ENCODE peak calls at places on chromosomes 12 and 14, in nine cellular contexts. One of them, this sample, is unnamed.

GRCh38 chr14:101825797-101826196 is 64.3 kb downstream of the PPP2R5C start:
- DNase-seq in fibroblast of lung: no peak
- DNase-seq in epithelial cell of esophagus: no peak
- DNase-seq in NB4: no peak
- DNase-seq in body of pancreas: no peak
- DNase-seq in foreskin fibroblast: no peak
- DNase-seq in colonic mucosa: no peak
- DNase-seq in cardiac fibroblast: no peak
- DNase-seq in astrocyte of the spinal cord: no peak
- DNase-seq in this sample: no peak

GRCh38 chr12:114685869-114686268 is 1.9 kb upstream of the TBX3 start:
- DNase-seq in colonic mucosa: no peak
- DNase-seq in body of pancreas: no peak
- DNase-seq in fibroblast of lung: no peak
- DNase-seq in epithelial cell of esophagus: no peak
- DNase-seq in astrocyte of the spinal cord: no peak
- DNase-seq in cardiac fibroblast: no peak
- DNase-seq in foreskin fibroblast: no peak
- DNase-seq in NB4: no peak
- DNase-seq in this sample: no peak

GRCh38 chr12:40107098-40107802 is 1.4 kb upstream of the SLC2A13 start:
- DNase-seq in colonic mucosa: peak
- DNase-seq in foreskin fibroblast: peak
- DNase-seq in epithelial cell of esophagus: peak
- DNase-seq in fibroblast of lung: peak
- DNase-seq in body of pancreas: peak
- DNase-seq in NB4: peak
- DNase-seq in cardiac fibroblast: peak
- DNase-seq in astrocyte of the spinal cord: peak
- DNase-seq in this sample: peak

GRCh38 chr14:61780125-61780524 is 17.9 kb downstream of the SNAPC1 start:
- DNase-seq in epithelial cell of esophagus: no peak
- DNase-seq in astrocyte of the spinal cord: no peak
- DNase-seq in fibroblast of lung: no peak
- DNase-seq in body of pancreas: no peak
- DNase-seq in colonic mucosa: no peak
- DNase-seq in NB4: no peak
- DNase-seq in foreskin fibroblast: no peak
- DNase-seq in cardiac fibroblast: no peak
- DNase-seq in this sample: no peak

GRCh38 chr12:91529829-91530228 is 347.2 kb upstream of the DCN start:
- DNase-seq in colonic mucosa: no peak
- DNase-seq in cardiac fibroblast: peak
- DNase-seq in foreskin fibroblast: peak
- DNase-seq in fibroblast of lung: peak
- DNase-seq in NB4: no peak
- DNase-seq in epithelial cell of esophagus: peak
- DNase-seq in body of pancreas: no peak
- DNase-seq in astrocyte of the spinal cord: peak
- DNase-seq in this sample: peak

GRCh38 chr14:80186301-80186800 is 25.0 kb downstream of the DIO2 start:
- DNase-seq in fibroblast of lung: no peak
- DNase-seq in NB4: no peak
- DNase-seq in cardiac fibroblast: no peak
- DNase-seq in body of pancreas: no peak
- DNase-seq in foreskin fibroblast: no peak
- DNase-seq in epithelial cell of esophagus: no peak
- DNase-seq in astrocyte of the spinal cord: no peak
- DNase-seq in colonic mucosa: no peak
- DNase-seq in this sample: no peak

GRCh38 chr14:55502746-55503284 is 62.4 kb upstream of the TBPL2 start:
- DNase-seq in body of pancreas: no peak
- DNase-seq in colonic mucosa: peak
- DNase-seq in cardiac fibroblast: no peak
- DNase-seq in astrocyte of the spinal cord: no peak
- DNase-seq in foreskin fibroblast: no peak
- DNase-seq in NB4: no peak
- DNase-seq in epithelial cell of esophagus: no peak
- DNase-seq in fibroblast of lung: no peak
- DNase-seq in this sample: no peak

GRCh38 chr12:64824130-64824499 is 332 bp upstream of the TBC1D30 start:
- DNase-seq in body of pancreas: no peak
- DNase-seq in cardiac fibroblast: no peak
- DNase-seq in epithelial cell of esophagus: no peak
- DNase-seq in NB4: no peak
- DNase-seq in foreskin fibroblast: no peak
- DNase-seq in colonic mucosa: no peak
- DNase-seq in astrocyte of the spinal cord: no peak
- DNase-seq in fibroblast of lung: no peak
- DNase-seq in this sample: no peak

GRCh38 chr14:24425704-24426103 is 3.8 kb downstream of the CBLN3 start:
- DNase-seq in astrocyte of the spinal cord: peak
- DNase-seq in fibroblast of lung: peak
- DNase-seq in epithelial cell of esophagus: peak
- DNase-seq in cardiac fibroblast: peak
- DNase-seq in colonic mucosa: no peak
- DNase-seq in NB4: no peak
- DNase-seq in foreskin fibroblast: peak
- DNase-seq in body of pancreas: no peak
- DNase-seq in this sample: peak

GRCh38 chr12:59122784-59123183 is 202.5 kb upstream of the LRIG3 start:
- DNase-seq in body of pancreas: no peak
- DNase-seq in astrocyte of the spinal cord: no peak
- DNase-seq in fibroblast of lung: peak
- DNase-seq in colonic mucosa: no peak
- DNase-seq in cardiac fibroblast: peak
- DNase-seq in NB4: no peak
- DNase-seq in foreskin fibroblast: no peak
- DNase-seq in epithelial cell of esophagus: no peak
- DNase-seq in this sample: no peak

GRCh38 chr12:89571481-89572190 is 45.8 kb upstream of the POC1B start:
- DNase-seq in NB4: no peak
- DNase-seq in cardiac fibroblast: peak
- DNase-seq in astrocyte of the spinal cord: peak
- DNase-seq in colonic mucosa: no peak
- DNase-seq in epithelial cell of esophagus: peak
- DNase-seq in fibroblast of lung: peak
- DNase-seq in body of pancreas: no peak
- DNase-seq in foreskin fibroblast: peak
- DNase-seq in this sample: peak

GRCh38 chr12:88056571-88056970 is 27.4 kb upstream of the C12orf50 start:
- DNase-seq in fibroblast of lung: no peak
- DNase-seq in astrocyte of the spinal cord: no peak
- DNase-seq in body of pancreas: no peak
- DNase-seq in cardiac fibroblast: no peak
- DNase-seq in NB4: no peak
- DNase-seq in colonic mucosa: no peak
- DNase-seq in epithelial cell of esophagus: no peak
- DNase-seq in foreskin fibroblast: no peak
- DNase-seq in this sample: no peak

GRCh38 chr14:90538095-90538494 is 141.3 kb downstream of the CALM1 start:
- DNase-seq in astrocyte of the spinal cord: no peak
- DNase-seq in NB4: no peak
- DNase-seq in epithelial cell of esophagus: no peak
- DNase-seq in foreskin fibroblast: no peak
- DNase-seq in body of pancreas: no peak
- DNase-seq in cardiac fibroblast: no peak
- DNase-seq in colonic mucosa: no peak
- DNase-seq in fibroblast of lung: no peak
- DNase-seq in this sample: no peak

GRCh38 chr14:105529506-105530445 is 3.4 kb downstream of the TMEM121 start:
- DNase-seq in cardiac fibroblast: no peak
- DNase-seq in epithelial cell of esophagus: no peak
- DNase-seq in foreskin fibroblast: no peak
- DNase-seq in fibroblast of lung: no peak
- DNase-seq in astrocyte of the spinal cord: no peak
- DNase-seq in colonic mucosa: no peak
- DNase-seq in body of pancreas: no peak
- DNase-seq in NB4: no peak
- DNase-seq in this sample: no peak

GRCh38 chr12:21852251-21852650 is 77.7 kb upstream of the KCNJ8 start:
- DNase-seq in body of pancreas: no peak
- DNase-seq in epithelial cell of esophagus: peak
- DNase-seq in fibroblast of lung: peak
- DNase-seq in colonic mucosa: no peak
- DNase-seq in foreskin fibroblast: peak
- DNase-seq in NB4: no peak
- DNase-seq in astrocyte of the spinal cord: peak
- DNase-seq in cardiac fibroblast: peak
- DNase-seq in this sample: peak

GRCh38 chr14:27236601-27237000 is 638.8 kb upstream of the NOVA1 start:
- DNase-seq in body of pancreas: no peak
- DNase-seq in epithelial cell of esophagus: no peak
- DNase-seq in astrocyte of the spinal cord: no peak
- DNase-seq in foreskin fibroblast: no peak
- DNase-seq in cardiac fibroblast: no peak
- DNase-seq in NB4: no peak
- DNase-seq in colonic mucosa: no peak
- DNase-seq in fibroblast of lung: peak
- DNase-seq in this sample: no peak

GRCh38 chr12:116916714-116917114 is 6.0 kb downstream of the FBXW8 start:
- DNase-seq in astrocyte of the spinal cord: peak
- DNase-seq in foreskin fibroblast: peak
- DNase-seq in NB4: peak
- DNase-seq in cardiac fibroblast: peak
- DNase-seq in fibroblast of lung: peak
- DNase-seq in colonic mucosa: peak
- DNase-seq in body of pancreas: no peak
- DNase-seq in epithelial cell of esophagus: peak
- DNase-seq in this sample: peak

GRCh38 chr12:51449569-51450246 is 25.1 kb downstream of the SLC4A8 start:
- DNase-seq in epithelial cell of esophagus: peak
- DNase-seq in foreskin fibroblast: peak
- DNase-seq in NB4: no peak
- DNase-seq in cardiac fibroblast: no peak
- DNase-seq in fibroblast of lung: peak
- DNase-seq in colonic mucosa: no peak
- DNase-seq in astrocyte of the spinal cord: no peak
- DNase-seq in body of pancreas: no peak
- DNase-seq in this sample: peak

GRCh38 chr14:106586098-106586704 is 1059.8 kb downstream of the TMEM121 start:
- DNase-seq in NB4: peak
- DNase-seq in fibroblast of lung: no peak
- DNase-seq in colonic mucosa: peak
- DNase-seq in cardiac fibroblast: no peak
- DNase-seq in foreskin fibroblast: no peak
- DNase-seq in body of pancreas: peak
- DNase-seq in astrocyte of the spinal cord: no peak
- DNase-seq in epithelial cell of esophagus: no peak
- DNase-seq in this sample: no peak
- TF ChIP-seq CTCF in NB4: peak
- TF ChIP-seq CTCF in fibroblast of lung: no peak
- TF ChIP-seq CTCF in colonic mucosa: peak
- TF ChIP-seq CTCF in cardiac fibroblast: no peak
- TF ChIP-seq CTCF in foreskin fibroblast: no peak
- TF ChIP-seq CTCF in body of pancreas: no peak
- TF ChIP-seq CTCF in astrocyte of the spinal cord: no peak
- TF ChIP-seq CTCF in epithelial cell of esophagus: no peak
- TF ChIP-seq CTCF in this sample: no peak

DNA sequence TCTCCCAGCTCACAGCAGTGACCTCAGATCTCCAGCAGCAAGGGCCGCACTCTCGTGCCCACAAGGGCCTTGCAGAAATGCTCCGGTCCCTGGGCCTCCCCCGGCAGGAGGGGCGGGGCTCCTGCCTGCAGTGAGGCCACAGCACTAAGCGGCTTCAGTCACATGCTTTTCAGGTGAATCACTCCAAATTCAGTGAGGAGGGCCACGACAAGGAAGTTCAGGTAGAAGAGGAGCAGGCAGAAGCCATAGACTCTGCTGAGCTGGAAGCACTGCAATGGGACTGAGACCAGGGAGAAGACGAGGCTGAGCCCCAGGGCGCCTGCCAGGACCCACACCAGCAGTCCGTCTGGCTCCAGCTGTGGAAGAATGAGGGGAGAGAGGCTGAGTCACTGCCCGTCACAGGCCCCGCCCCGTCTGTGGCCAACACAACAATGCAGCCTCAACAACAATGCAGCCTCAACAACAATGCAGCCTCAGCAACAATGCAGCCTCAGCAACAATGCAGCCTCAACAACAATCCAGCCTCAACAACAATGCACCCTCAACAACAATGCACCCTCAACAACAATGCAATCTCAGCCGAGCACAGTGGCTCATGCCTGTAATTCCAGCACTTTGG is 35.2 kb downstream of the SLC8B1 start:
- DNase-seq in NB4: peak
- DNase-seq in foreskin fibroblast: peak
- DNase-seq in astrocyte of the spinal cord: peak
- DNase-seq in fibroblast of lung: peak
- DNase-seq in cardiac fibroblast: peak
- DNase-seq in colonic mucosa: peak
- DNase-seq in epithelial cell of esophagus: peak
- DNase-seq in body of pancreas: peak
- DNase-seq in this sample: peak
- H3K4me3 ChIP-seq in NB4: no peak
- H3K4me3 ChIP-seq in foreskin fibroblast: no peak
- H3K4me3 ChIP-seq in astrocyte of the spinal cord: no peak
- H3K4me3 ChIP-seq in fibroblast of lung: no peak
- H3K4me3 ChIP-seq in cardiac fibroblast: no peak
- H3K4me3 ChIP-seq in colonic mucosa: no peak
- H3K4me3 ChIP-seq in epithelial cell of esophagus: no peak
- H3K4me3 ChIP-seq in body of pancreas: no peak
- H3K4me3 ChIP-seq in this sample: no peak

DNA sequence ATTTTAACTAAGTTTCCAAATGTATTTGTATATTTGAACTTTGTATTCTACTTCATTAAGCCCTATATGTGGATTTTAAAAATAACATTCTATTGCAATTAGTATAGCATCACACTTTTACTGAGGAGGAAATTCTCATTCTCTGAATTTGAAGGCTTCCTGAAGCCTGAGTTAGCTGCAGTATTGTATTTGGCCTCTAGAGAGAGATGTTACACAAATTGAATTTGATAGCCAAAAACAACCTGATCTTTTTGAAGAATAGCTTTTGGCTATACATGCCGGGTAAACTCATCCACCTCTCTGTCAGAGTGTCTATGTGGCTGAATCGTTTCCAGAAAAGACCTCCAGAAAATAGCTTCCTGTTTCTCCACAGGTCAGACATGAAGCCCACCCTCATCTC is 316.5 kb upstream of the OR4E1 start:
- DNase-seq in epithelial cell of esophagus: no peak
- DNase-seq in astrocyte of the spinal cord: no peak
- DNase-seq in body of pancreas: no peak
- DNase-seq in cardiac fibroblast: no peak
- DNase-seq in NB4: peak
- DNase-seq in colonic mucosa: no peak
- DNase-seq in fibroblast of lung: no peak
- DNase-seq in foreskin fibroblast: no peak
- DNase-seq in this sample: peak
- TF ChIP-seq CTCF in epithelial cell of esophagus: peak
- TF ChIP-seq CTCF in astrocyte of the spinal cord: peak
- TF ChIP-seq CTCF in body of pancreas: no peak
- TF ChIP-seq CTCF in cardiac fibroblast: peak
- TF ChIP-seq CTCF in NB4: peak
- TF ChIP-seq CTCF in colonic mucosa: no peak
- TF ChIP-seq CTCF in fibroblast of lung: peak
- TF ChIP-seq CTCF in foreskin fibroblast: no peak
- TF ChIP-seq CTCF in this sample: peak

GRCh38 chr14:30129795-30130194 is 202.1 kb upstream of the PRKD1 start:
- DNase-seq in astrocyte of the spinal cord: no peak
- DNase-seq in colonic mucosa: no peak
- DNase-seq in foreskin fibroblast: no peak
- DNase-seq in fibroblast of lung: peak
- DNase-seq in cardiac fibroblast: no peak
- DNase-seq in body of pancreas: no peak
- DNase-seq in epithelial cell of esophagus: no peak
- DNase-seq in NB4: no peak
- DNase-seq in this sample: peak

GRCh38 chr14:30125322-30125944 is 197.8 kb upstream of the PRKD1 start:
- DNase-seq in colonic mucosa: no peak
- DNase-seq in NB4: no peak
- DNase-seq in foreskin fibroblast: no peak
- DNase-seq in astrocyte of the spinal cord: no peak
- DNase-seq in body of pancreas: no peak
- DNase-seq in fibroblast of lung: peak
- DNase-seq in cardiac fibroblast: no peak
- DNase-seq in epithelial cell of esophagus: no peak
- DNase-seq in this sample: no peak
- H3K4me3 ChIP-seq in colonic mucosa: no peak
- H3K4me3 ChIP-seq in NB4: no peak
- H3K4me3 ChIP-seq in foreskin fibroblast: no peak
- H3K4me3 ChIP-seq in astrocyte of the spinal cord: no peak
- H3K4me3 ChIP-seq in body of pancreas: no peak
- H3K4me3 ChIP-seq in fibroblast of lung: no peak
- H3K4me3 ChIP-seq in cardiac fibroblast: no peak
- H3K4me3 ChIP-seq in epithelial cell of esophagus: no peak
- H3K4me3 ChIP-seq in this sample: no peak